ENCODE peak calls at places on chromosomes 13 and 19, in seven cellular contexts. Y is neural progenitor cell, H is SK-N-SH, L is GM23248, Z is GM23338, J is HCT116, F is OCI-LY7. A is an unnamed sample.

GRCh38 chr19:33477781-33478180 is 43.8 kb downstream of the PEPD start:
- DNase-seq in Y (no peak), Z (no peak), F (no peak), L (no peak), J (no peak), H (no peak), A (no peak)

GRCh38 chr13:28822801-28823200 is 2.7 kb downstream of the MTUS2 start:
- DNase-seq in F (no peak), Y (no peak), Z (no peak), L (no peak), H (no peak), J (no peak), A (no peak)

GRCh38 chr13:110912651-110913051 is 2.2 kb downstream of the ANKRD10 start:
- DNase-seq in Y (peak), L (peak), J (no peak), Z (no peak), H (no peak), F (no peak), A (peak)

GRCh38 chr13:30157616-30157993 is 149.7 kb downstream of the KATNAL1 start:
- DNase-seq in Y (no peak), F (no peak), Z (no peak), L (no peak), H (no peak), J (no peak), A (no peak)

GRCh38 chr13:109840201-109840892 is 54.0 kb upstream of the IRS2 start:
- DNase-seq in L (peak), F (no peak), J (peak), Z (no peak), H (no peak), Y (peak), A (no peak)

GRCh38 chr19:3693030-3693925 is 7.0 kb downstream of the PIP5K1C start:
- DNase-seq in J (no peak), L (no peak), Z (no peak), H (peak), Y (no peak), F (no peak), A (no peak)

GRCh38 chr19:2883686-2884439 is 16.7 kb downstream of the ZNF556 start:
- DNase-seq in L (peak), Y (no peak), Z (no peak), J (no peak), F (peak), H (no peak), A (no peak)

GRCh38 chr19:19259741-19260140 is 13.4 kb downstream of the TM6SF2 start:
- DNase-seq in L (peak), Y (peak), J (peak), F (peak), Z (peak), H (peak), A (no peak)

GRCh38 chr13:75481176-75482069 is 546 bp downstream of the TBC1D4 start:
- DNase-seq in Z (peak), F (peak), H (peak), J (no peak), L (peak), Y (peak), A (peak)

GRCh38 chr19:33177417-33177976 is 16.6 kb upstream of the LRP3 start:
- DNase-seq in Y (peak), J (no peak), H (peak), L (peak), Z (peak), F (no peak), A (peak)

GRCh38 chr13:78020861-78021260 is 102.2 kb upstream of the EDNRB start:
- DNase-seq in F (no peak), J (no peak), Z (no peak), H (no peak), L (no peak), Y (peak), A (no peak)

GRCh38 chr13:86051134-86052103 is 252.2 kb upstream of the SLITRK6 start:
- DNase-seq in H (no peak), L (no peak), F (no peak), Z (peak), Y (no peak), J (no peak), A (peak)

GRCh38 chr19:1978346-1978894 is 37.1 kb downstream of the BTBD2 start:
- DNase-seq in L (no peak), Z (no peak), F (no peak), H (no peak), Y (no peak), J (no peak), A (no peak)

GRCh38 chr19:52527954-52528326 is 472 bp downstream of the ZNF808 start:
- DNase-seq in J (no peak), F (no peak), L (peak), Y (peak), Z (peak), H (peak), A (peak)

GRCh38 chr19:8615813-8616596 is 5.5 kb upstream of the ADAMTS10 start:
- DNase-seq in H (peak), Z (peak), J (peak), F (peak), Y (peak), L (peak), A (peak)

GRCh38 chr19:6045108-6045507 is 65.2 kb downstream of the RFX2 start:
- DNase-seq in J (no peak), L (no peak), Z (no peak), Y (no peak), H (no peak), F (no peak), A (no peak)

GRCh38 chr19:18845961-18846360 is 14.2 kb downstream of the UPF1 start:
- DNase-seq in Z (no peak), H (peak), J (no peak), Y (no peak), F (no peak), L (no peak), A (no peak)

GRCh38 chr19:55241143-55241934 is 12.8 kb upstream of the TMEM86B start:
- DNase-seq in F (no peak), H (no peak), J (no peak), L (no peak), Y (no peak), Z (no peak), A (no peak)

GRCh38 chr13:109412232-109412935 is 374.0 kb downstream of the IRS2 start:
- DNase-seq in J (peak), H (peak), L (peak), F (no peak), Y (peak), Z (peak), A (peak)

GRCh38 chr13:107669356-107669755 is 546.0 kb downstream of the LIG4 start:
- DNase-seq in J (no peak), F (no peak), L (peak), Y (no peak), Z (no peak), H (no peak), A (no peak)

GRCh38 chr13:88005188-88005587 is 334.0 kb downstream of the SLITRK5 start:
- DNase-seq in J (no peak), F (no peak), Y (no peak), H (no peak), L (peak), Z (no peak), A (no peak)
- H2AFZ ChIP-seq in J (no peak), F (no peak), Y (no peak), H (no peak), L (no peak), Z (no peak), A (no peak)

GRCh38 chr19:43482193-43482592 is 16.8 kb upstream of the LYPD3 start:
- DNase-seq in Y (no peak), Z (no peak), F (no peak), L (no peak), J (no peak), H (no peak), A (no peak)

GRCh38 chr19:43481701-43482100 is 16.3 kb upstream of the LYPD3 start:
- DNase-seq in F (no peak), H (no peak), L (no peak), Y (no peak), Z (no peak), J (no peak), A (no peak)

GRCh38 chr19:43479226-43479625 is 13.8 kb upstream of the LYPD3 start:
- DNase-seq in F (no peak), J (no peak), Y (no peak), L (no peak), Z (no peak), H (no peak), A (no peak)

GRCh38 chr19:43479961-43480561 is 14.7 kb upstream of the LYPD3 start:
- DNase-seq in Y (no peak), J (no peak), L (no peak), H (no peak), F (no peak), Z (no peak), A (no peak)

GRCh38 chr19:43480574-43480973 is 15.2 kb upstream of the LYPD3 start:
- DNase-seq in H (no peak), Z (no peak), F (no peak), L (no peak), Y (no peak), J (no peak), A (no peak)
- TF ChIP-seq EZH2phosphoT487 in H (no peak), Z (no peak), F (no peak), L (no peak), Y (no peak), J (no peak), A (no peak)

GRCh38 chr13:61648546-61648945 is 232.9 kb upstream of the PCDH20 start:
- DNase-seq in F (no peak), L (no peak), H (peak), Y (no peak), Z (no peak), J (no peak), A (no peak)
- H3K27ac ChIP-seq in F (no peak), L (no peak), H (no peak), Y (no peak), Z (no peak), J (no peak), A (no peak)

DNA sequence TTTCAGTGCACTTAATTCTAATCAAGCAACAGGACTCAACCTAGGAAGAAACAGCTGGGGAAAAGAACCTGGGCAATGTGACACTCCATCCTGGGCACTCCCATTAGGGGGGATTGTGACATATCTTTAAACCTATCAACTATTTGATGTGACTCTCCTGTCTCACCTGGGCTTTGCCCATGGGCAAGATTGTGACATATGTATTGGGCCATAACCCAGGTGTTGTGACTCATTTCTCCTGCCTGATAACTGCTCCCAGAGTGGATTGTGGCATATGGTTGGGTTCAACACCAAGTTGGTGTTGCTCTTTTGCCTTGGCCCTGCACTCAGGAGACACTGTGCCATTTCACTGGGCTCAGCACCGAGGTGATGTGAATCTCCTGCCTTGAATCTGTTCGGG is 82.6 kb downstream of the ZNF723 start:
- DNase-seq in F (no peak), Y (no peak), J (no peak), L (no peak), Z (no peak), H (no peak), A (no peak)
- H2AFZ ChIP-seq in F (no peak), Y (no peak), J (no peak), L (no peak), Z (no peak), H (no peak), A (no peak)

A was measured in hepatocyte.